ENCODE peak calls at places on chromosomes 6 and 20, in five cellular contexts. S is dorsolateral prefrontal cortex; F is A549; P is CMK; G is effector CD4-positive, alpha-beta T cell. H is an unnamed sample.

GRCh38 chr6:36984581-36985383 is 1.2 kb downstream of the MTCH1 start:
- DNase-seq in S (peak), F (peak), P (no peak), G (peak), H (peak)

GRCh38 chr20:63317601-63318291 is 24.8 kb downstream of the COL20A1 start:
- DNase-seq in S (no peak), F (no peak), P (no peak), G (no peak), H (no peak)

GRCh38 chr20:48758206-48758820 is 69.5 kb downstream of the PREX1 start:
- DNase-seq in S (no peak), F (no peak), P (no peak), G (no peak), H (no peak)

GRCh38 chr6:131641554-131641953 is 4.5 kb downstream of the ENPP3 start:
- DNase-seq in S (no peak), F (no peak), P (no peak), G (no peak), H (no peak)

GRCh38 chr6:21726676-21727075 is 133.1 kb downstream of the SOX4 start:
- DNase-seq in S (no peak), F (no peak), P (no peak), G (no peak), H (no peak)

GRCh38 chr6:147173675-147174339 is 30.4 kb upstream of the STXBP5 start:
- DNase-seq in S (no peak), F (no peak), P (no peak), G (no peak), H (no peak)

GRCh38 chr6:13026557-13026956 is 301.8 kb downstream of the TBC1D7 start:
- DNase-seq in S (peak), F (no peak), P (no peak), G (no peak), H (no peak)

GRCh38 chr20:24134930-24135329 is 146.4 kb upstream of the GGTLC1 start:
- DNase-seq in S (no peak), F (no peak), P (no peak), G (no peak), H (no peak)

GRCh38 chr20:35474504-35474903 is 19.1 kb downstream of the CEP250 start:
- DNase-seq in S (no peak), F (no peak), P (no peak), G (no peak), H (no peak)

GRCh38 chr6:33410711-33411631 is at the start of gene PHF1:
- DNase-seq in S (peak), F (no peak), P (no peak), G (peak), H (peak)

GRCh38 chr6:125095501-125096301 is 57.9 kb upstream of the TPD52L1 start:
- DNase-seq in S (no peak), F (no peak), P (no peak), G (no peak), H (no peak)